ENCODE peak calls at places on chromosome 12, in four cellular contexts. One of them, this sample, is unnamed.

GRCh38 chr12:46299846-46300245 is 31.0 kb upstream of the SLC38A1 start:
- DNase-seq in posterior vena cava: no peak
- DNase-seq in activated CD4-positive, alpha-beta T cell treated with anti-CD3 and anti-CD28 coated beads for 24 hours: no peak
- DNase-seq in smooth muscle cell of the brain vasculature: no peak
- DNase-seq in this sample: peak

GRCh38 chr12:52949413-52950331 is 754 bp downstream of the KRT18 start:
- DNase-seq in activated CD4-positive, alpha-beta T cell treated with anti-CD3 and anti-CD28 coated beads for 24 hours: no peak
- DNase-seq in smooth muscle cell of the brain vasculature: peak
- DNase-seq in posterior vena cava: no peak
- DNase-seq in this sample: peak

GRCh38 chr12:9391751-9392240 is 183.6 kb upstream of the PZP start:
- DNase-seq in posterior vena cava: no peak
- DNase-seq in activated CD4-positive, alpha-beta T cell treated with anti-CD3 and anti-CD28 coated beads for 24 hours: no peak
- DNase-seq in smooth muscle cell of the brain vasculature: no peak
- DNase-seq in this sample: no peak

GRCh38 chr12:20950248-20950647 is 139.7 kb downstream of the SLCO1B3 start:
- DNase-seq in smooth muscle cell of the brain vasculature: peak
- DNase-seq in posterior vena cava: no peak
- DNase-seq in activated CD4-positive, alpha-beta T cell treated with anti-CD3 and anti-CD28 coated beads for 24 hours: no peak
- DNase-seq in this sample: peak

GRCh38 chr12:79344855-79345840 is 345.6 kb downstream of the PAWR start:
- DNase-seq in posterior vena cava: no peak
- DNase-seq in smooth muscle cell of the brain vasculature: no peak
- DNase-seq in activated CD4-positive, alpha-beta T cell treated with anti-CD3 and anti-CD28 coated beads for 24 hours: no peak
- DNase-seq in this sample: peak

GRCh38 chr12:89424846-89425245 is 72.5 kb upstream of the DUSP6 start:
- DNase-seq in posterior vena cava: no peak
- DNase-seq in smooth muscle cell of the brain vasculature: peak
- DNase-seq in activated CD4-positive, alpha-beta T cell treated with anti-CD3 and anti-CD28 coated beads for 24 hours: no peak
- DNase-seq in this sample: no peak

GRCh38 chr12:103800252-103800771 is 40.7 kb downstream of the NT5DC3 start:
- DNase-seq in posterior vena cava: peak
- DNase-seq in smooth muscle cell of the brain vasculature: no peak
- DNase-seq in activated CD4-positive, alpha-beta T cell treated with anti-CD3 and anti-CD28 coated beads for 24 hours: no peak
- DNase-seq in this sample: peak

GRCh38 chr12:75853621-75854020 is 178.0 kb downstream of the PHLDA1 start:
- DNase-seq in posterior vena cava: no peak
- DNase-seq in activated CD4-positive, alpha-beta T cell treated with anti-CD3 and anti-CD28 coated beads for 24 hours: no peak
- DNase-seq in smooth muscle cell of the brain vasculature: no peak
- DNase-seq in this sample: no peak

GRCh38 chr12:16291032-16291431 is 13.5 kb upstream of the SLC15A5 start:
- DNase-seq in activated CD4-positive, alpha-beta T cell treated with anti-CD3 and anti-CD28 coated beads for 24 hours: no peak
- DNase-seq in posterior vena cava: no peak
- DNase-seq in smooth muscle cell of the brain vasculature: no peak
- DNase-seq in this sample: peak

GRCh38 chr12:30963709-30964564 is 37.4 kb downstream of the TSPAN11 start:
- DNase-seq in activated CD4-positive, alpha-beta T cell treated with anti-CD3 and anti-CD28 coated beads for 24 hours: no peak
- DNase-seq in smooth muscle cell of the brain vasculature: no peak
- DNase-seq in posterior vena cava: no peak
- DNase-seq in this sample: no peak

GRCh38 chr12:84128117-84128991 is 784.2 kb downstream of the SLC6A15 start:
- DNase-seq in posterior vena cava: no peak
- DNase-seq in smooth muscle cell of the brain vasculature: no peak
- DNase-seq in activated CD4-positive, alpha-beta T cell treated with anti-CD3 and anti-CD28 coated beads for 24 hours: no peak
- DNase-seq in this sample: no peak

GRCh38 chr12:24600996-24601395 is 347.9 kb downstream of the BCAT1 start:
- DNase-seq in smooth muscle cell of the brain vasculature: no peak
- DNase-seq in posterior vena cava: no peak
- DNase-seq in activated CD4-positive, alpha-beta T cell treated with anti-CD3 and anti-CD28 coated beads for 24 hours: no peak
- DNase-seq in this sample: no peak

GRCh38 chr12:15728118-15728598 is 61.0 kb downstream of the EPS8 start:
- DNase-seq in posterior vena cava: no peak
- DNase-seq in activated CD4-positive, alpha-beta T cell treated with anti-CD3 and anti-CD28 coated beads for 24 hours: no peak
- DNase-seq in smooth muscle cell of the brain vasculature: peak
- DNase-seq in this sample: no peak

GRCh38 chr12:113422030-113422900 is at the start of gene SDSL:
- DNase-seq in activated CD4-positive, alpha-beta T cell treated with anti-CD3 and anti-CD28 coated beads for 24 hours: no peak
- DNase-seq in smooth muscle cell of the brain vasculature: peak
- DNase-seq in posterior vena cava: peak
- DNase-seq in this sample: no peak